ENCODE peak calls at places on chromosomes 5 and 9, in nine cellular contexts. T is fibroblast of the aortic adventitia, N is sigmoid colon, Q is chondrocyte, K is WERI-Rb-1, V is stomach, P is fibroblast of pulmonary artery, D is OCI-LY7, F is lower lobe of right lung. B is an unnamed sample.

GRCh38 chr9:20358201-20358600 is 264.1 kb downstream of the MLLT3 start:
- DNase-seq in Q (no peak), D (no peak), V (no peak), F (no peak), P (peak; percentile 45), T (peak; percentile 36), N (no peak), K (no peak), B (peak; percentile 23)

GRCh38 chr5:92042237-92042636 is 659.1 kb upstream of the ARRDC3 start:
- DNase-seq in T (no peak), V (no peak), Q (no peak), F (no peak), N (no peak), D (no peak), K (peak; percentile 15), P (no peak), B (no peak)

GRCh38 chr9:113844466-113844865 is 31.6 kb upstream of the ZNF618 start:
- DNase-seq in P (no peak), F (no peak), T (no peak), Q (no peak), N (no peak), K (no peak), V (no peak), D (no peak), B (no peak)

GRCh38 chr9:84945878-84946538 is 276.5 kb downstream of the NTRK2 start:
- DNase-seq in K (no peak), Q (no peak), T (no peak), N (no peak), P (no peak), D (no peak), V (no peak), F (no peak), B (no peak)

GRCh38 chr5:17713301-17713700 is 79.0 kb downstream of the TAF11L14 start:
- DNase-seq in D (no peak), P (no peak), N (no peak), T (no peak), Q (no peak), F (no peak), K (no peak), V (no peak), B (no peak)

GRCh38 chr5:142798099-142798768 is 28.1 kb downstream of the ARHGAP26 start:
- DNase-seq in P (no peak), Q (no peak), N (peak; percentile 69), D (no peak), T (no peak), F (no peak), K (no peak), V (no peak), B (peak; percentile 51)

GRCh38 chr5:142904421-142904820 is 134.2 kb downstream of the ARHGAP26 start:
- DNase-seq in Q (no peak), K (no peak), P (no peak), D (no peak), F (no peak), T (no peak), V (no peak), N (no peak), B (no peak)

GRCh38 chr5:81167544-81167943 is 65.6 kb upstream of the CKMT2 start:
- DNase-seq in F (no peak), T (no peak), D (no peak), P (no peak), K (no peak), N (peak; percentile 80), Q (no peak), V (no peak), B (no peak)

GRCh38 chr9:129245276-129245675 is 67.2 kb upstream of the IER5L start:
- DNase-seq in P (peak; percentile 18), K (no peak), V (no peak), Q (peak; percentile 71), T (no peak), D (no peak), F (peak; percentile 32), N (no peak), B (no peak)

GRCh38 chr5:180291234-180291940 is 496 bp downstream of the MAPK9 start:
- DNase-seq in D (peak; percentile 54), N (no peak), P (no peak), T (no peak), K (peak; percentile 8), V (peak; percentile 27), F (no peak), Q (no peak), B (peak; percentile 23)

GRCh38 chr5:151315998-151316597 is 12.5 kb upstream of the SLC36A3 start:
- DNase-seq in K (peak; percentile 74), Q (no peak), T (peak; percentile 82), P (peak; percentile 84), D (peak; percentile 72), V (peak; percentile 85), F (peak; percentile 85), N (peak; percentile 80), B (peak; percentile 79)

GRCh38 chr9:108234811-108235210 is 621.0 kb downstream of the ACTL7B start:
- DNase-seq in K (no peak), N (no peak), D (no peak), T (no peak), P (no peak), V (no peak), Q (no peak), F (no peak), B (no peak)

GRCh38 chr9:120916573-120916972 is 10.0 kb downstream of the TRAF1 start:
- DNase-seq in Q (no peak), T (peak; percentile 84), D (no peak), V (no peak), K (peak; percentile 55), P (peak; percentile 83), F (no peak), N (peak; percentile 93), B (no peak)

DNA sequence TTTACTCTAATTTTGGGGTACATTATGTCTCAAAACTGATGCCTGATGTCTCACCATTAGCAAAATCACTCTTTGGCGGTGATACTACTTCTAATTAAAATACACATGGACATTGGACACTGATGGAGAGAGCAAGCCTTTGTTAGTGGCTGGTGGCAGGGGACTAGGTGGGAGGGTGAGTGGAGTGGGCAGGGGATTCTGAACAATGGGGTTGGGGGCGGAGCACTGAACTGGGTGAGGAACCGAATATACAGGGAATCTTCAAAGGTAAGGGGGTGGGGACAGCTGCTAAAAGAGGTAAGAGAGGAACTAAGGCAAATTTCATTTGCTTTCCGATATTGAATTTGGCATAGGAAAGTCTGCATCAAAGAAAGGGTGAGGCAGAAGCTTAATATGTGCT is 88.8 kb downstream of the CARTPT start:
- DNase-seq in P (no peak), T (no peak), Q (no peak), D (no peak), N (no peak), F (no peak), K (no peak), V (no peak), B (no peak)
- TF ChIP-seq CTCF in P (no peak), T (no peak), Q (no peak), D (no peak), N (no peak), F (no peak), K (no peak), V (no peak), B (no peak)

GRCh38 chr5:71924980-71925379 is 182.3 kb upstream of the MAP1B start:
- DNase-seq in T (peak; percentile 71), Q (no peak), K (no peak), N (no peak), F (no peak), D (no peak), V (no peak), P (peak; percentile 72), B (no peak)

GRCh38 chr5:71925608-71926091 is 181.6 kb upstream of the MAP1B start:
- DNase-seq in V (no peak), K (no peak), D (no peak), Q (no peak), T (peak; percentile 64), F (no peak), P (peak; percentile 46), N (no peak), B (no peak)

GRCh38 chr5:71923755-71924154 is 183.5 kb upstream of the MAP1B start:
- DNase-seq in T (peak; percentile 10), N (no peak), D (no peak), P (no peak), K (no peak), Q (no peak), V (no peak), F (no peak), B (no peak)

GRCh38 chr5:71924325-71924724 is 182.9 kb upstream of the MAP1B start:
- DNase-seq in V (no peak), F (no peak), T (peak; percentile 66), D (no peak), N (no peak), K (no peak), P (peak; percentile 52), Q (no peak), B (no peak)

GRCh38 chr5:71922584-71923106 is 184.6 kb upstream of the MAP1B start:
- DNase-seq in Q (no peak), V (no peak), P (peak; percentile 90), F (no peak), T (peak; percentile 96), N (no peak), D (no peak), K (no peak), B (no peak)
- TF ChIP-seq CTCF in Q (peak; percentile 39), V (no peak), P (peak; percentile 14), F (no peak), T (peak; percentile 11), N (no peak), D (no peak), K (no peak), B (no peak)

DNA sequence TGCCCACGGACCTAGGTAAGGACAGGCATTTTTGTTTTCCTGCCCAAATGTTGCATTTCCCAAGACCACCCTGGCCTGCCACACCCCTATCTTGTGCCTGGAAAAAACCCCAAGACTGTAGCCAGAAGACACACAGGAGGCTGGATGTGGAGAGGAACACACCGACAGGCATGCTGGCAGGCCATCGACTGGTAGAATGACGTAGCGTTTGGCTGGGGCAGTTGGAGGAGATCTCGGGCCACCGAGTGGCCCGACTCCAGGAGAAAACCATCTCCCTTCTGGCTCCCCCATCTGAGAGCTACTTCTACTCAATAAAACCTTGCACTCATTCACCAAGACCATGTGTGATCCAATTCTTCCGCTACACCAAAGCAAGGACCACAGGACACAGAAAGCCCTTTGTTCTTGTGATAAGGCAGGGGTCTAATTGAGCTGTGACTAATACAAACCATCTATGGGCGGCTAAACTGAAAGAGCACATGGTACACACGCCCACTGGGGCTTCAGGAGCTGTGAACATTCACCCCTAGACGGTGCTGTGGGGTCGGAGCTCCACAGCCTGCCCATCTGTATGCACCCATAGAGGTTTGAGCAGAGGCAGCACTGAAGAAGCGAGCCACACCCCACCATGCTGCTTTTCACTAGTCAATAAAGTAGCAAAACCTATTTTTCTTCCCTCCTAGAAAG is 38.9 kb upstream of the N4BP3 start:
- DNase-seq in T (no peak), N (no peak), D (peak; percentile 65), K (peak; percentile 12), V (no peak), P (no peak), F (no peak), Q (no peak), B (peak; percentile 67)
- TF ChIP-seq CTCF in T (no peak), N (no peak), D (peak; percentile 74), K (no peak), V (no peak), P (no peak), F (no peak), Q (peak; percentile 15), B (no peak)

DNA sequence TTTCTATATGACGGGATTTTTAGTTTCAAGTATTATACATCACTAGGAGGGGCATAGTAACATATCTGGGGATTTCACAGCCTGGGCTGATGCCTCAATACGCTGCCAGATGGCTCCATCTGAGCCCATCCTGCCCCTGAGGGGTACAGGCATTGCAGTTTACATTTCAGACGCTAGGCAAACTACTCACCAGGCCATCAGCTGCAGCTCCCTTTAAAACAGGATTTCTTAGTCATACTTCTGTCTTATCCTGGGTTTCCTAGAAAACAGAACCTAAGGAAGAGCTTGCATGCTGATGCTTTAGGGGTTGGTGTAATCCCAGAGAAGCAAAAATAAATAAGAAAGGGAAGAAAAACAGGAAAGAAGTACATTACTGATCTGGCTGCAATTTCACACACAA is 372.8 kb upstream of the PIK3R1 start:
- DNase-seq in P (peak; percentile 47), N (no peak), D (no peak), T (peak; percentile 11), K (peak; percentile 37), F (no peak), Q (no peak), V (no peak), B (no peak)
- TF ChIP-seq CTCF in P (peak; percentile 49), N (no peak), D (no peak), T (peak; percentile 12), K (no peak), F (no peak), Q (peak; percentile 68), V (no peak), B (no peak)

B was measured in activated CD8-positive, alpha-beta T cell treated with anti-CD3 and anti-CD28 coated beads for 36 hours.